ENCODE peak calls at places on chromosomes 4 and X, in five cellular contexts. H, W, I, Z and O are unnamed samples.

GRCh38 chr4:164350086-164350485 is 403.8 kb upstream of the SMIM31 start:
- DNase-seq in H (no peak), W (no peak), I (no peak), Z (no peak), O (no peak)

GRCh38 chr4:23333946-23334878 is 555.6 kb downstream of the PPARGC1A start:
- DNase-seq in H (peak), W (no peak), I (no peak), Z (peak), O (no peak)

GRCh38 chr4:113919611-113920010 is 59.8 kb downstream of the ARSJ start:
- DNase-seq in H (no peak), W (no peak), I (no peak), Z (no peak), O (no peak)

GRCh38 chrX:40169193-40170086 is 71.7 kb upstream of the BCOR start:
- DNase-seq in H (peak), W (peak), I (no peak), Z (no peak), O (peak)

GRCh38 chr4:95296052-95296451 is 252.7 kb downstream of the UNC5C start:
- DNase-seq in H (no peak), W (no peak), I (no peak), Z (no peak), O (no peak)

GRCh38 chr4:138192113-138192512 is 50.0 kb downstream of the SLC7A11 start:
- DNase-seq in H (no peak), W (no peak), I (no peak), Z (no peak), O (no peak)

GRCh38 chr4:77358315-77358928 is 201.4 kb downstream of the CCNG2 start:
- DNase-seq in H (peak), W (no peak), I (peak), Z (no peak), O (no peak)

GRCh38 chrX:84735025-84735424 is 232.8 kb upstream of the HDX start:
- DNase-seq in H (no peak), W (no peak), I (no peak), Z (no peak), O (no peak)

GRCh38 chr4:13980317-13980716 is 352.8 kb upstream of the BOD1L1 start:
- DNase-seq in H (peak), W (no peak), I (no peak), Z (peak), O (no peak)

GRCh38 chr4:186712690-186713089 is 11.0 kb downstream of the FAT1 start:
- DNase-seq in H (no peak), W (no peak), I (no peak), Z (no peak), O (no peak)

GRCh38 chrX:47815901-47816845 is 20.5 kb upstream of the ZNF81 start:
- DNase-seq in H (no peak), W (no peak), I (no peak), Z (no peak), O (no peak)

GRCh38 chr4:86600007-86600653 is 6.0 kb downstream of the PTPN13 start:
- DNase-seq in H (no peak), W (no peak), I (no peak), Z (no peak), O (no peak)

GRCh38 chrX:74371399-74371798 is 49.9 kb upstream of the SLC16A2 start:
- DNase-seq in H (no peak), W (no peak), I (no peak), Z (no peak), O (no peak)

GRCh38 chr4:53562409-53562808 is 28.9 kb downstream of the LNX1 start:
- DNase-seq in H (no peak), W (no peak), I (no peak), Z (no peak), O (no peak)

GRCh38 chrX:20519077-20519617 is 252.4 kb upstream of the RPS6KA3 start:
- DNase-seq in H (peak), W (no peak), I (no peak), Z (no peak), O (no peak)

GRCh38 chr4:125849869-125850268 is 535.1 kb downstream of the FAT4 start:
- DNase-seq in H (no peak), W (no peak), I (no peak), Z (peak), O (no peak)

GRCh38 chrX:56793533-56794320 is 64.7 kb downstream of the NBDY start:
- DNase-seq in H (no peak), W (no peak), I (no peak), Z (no peak), O (no peak)

GRCh38 chr4:49221209-49221608 is 235.1 kb downstream of the CWH43 start:
- DNase-seq in H (no peak), W (no peak), I (no peak), Z (no peak), O (no peak)

GRCh38 chrX:129876734-129877395 is 29.1 kb upstream of the UTP14A start:
- DNase-seq in H (peak), W (no peak), I (no peak), Z (peak), O (no peak)

GRCh38 chrX:75155454-75155829 is 641 bp downstream of the ABCB7 start:
- DNase-seq in H (peak), W (no peak), I (no peak), Z (no peak), O (peak)

GRCh38 chr4:6956434-6957147 is 47.0 kb downstream of the TBC1D14 start:
- DNase-seq in H (no peak), W (no peak), I (no peak), Z (no peak), O (no peak)

GRCh38 chr4:139532951-139533350 is 23.1 kb downstream of the SETD7 start:
- DNase-seq in H (no peak), W (no peak), I (no peak), Z (no peak), O (no peak)

GRCh38 chr4:118284169-118284568 is 68.6 kb downstream of the PRSS12 start:
- DNase-seq in H (no peak), W (no peak), I (no peak), Z (no peak), O (no peak)

GRCh38 chrX:120144178-120144844 is 14.1 kb upstream of the RHOXF2 start:
- DNase-seq in H (no peak), W (peak), I (no peak), Z (no peak), O (no peak)

GRCh38 chrX:85499400-85499799 is 119.9 kb upstream of the POF1B start:
- DNase-seq in H (peak), W (no peak), I (no peak), Z (no peak), O (no peak)

GRCh38 chrX:17923546-17923945 is 62.4 kb upstream of the RAI2 start:
- DNase-seq in H (peak), W (no peak), I (no peak), Z (no peak), O (no peak)